ENCODE peak calls at places on chromosomes 1 and 21, in six cellular contexts. K, L, M, N, I and E are unnamed samples. For H3K27me3 and H3K4me1, the result is how much of the 10 kb centered on the place peaks cover.

GRCh38 chr21:37341254-37341960 is 25.2 kb upstream of the DYRK1A start:
- DNase-seq in K (no peak), L (no peak), M (no peak), N (no peak), I (no peak), E (no peak)

GRCh38 chr1:223429821-223430220 is 36.6 kb downstream of the CCDC185 start:
- DNase-seq in K (no peak), L (no peak), M (no peak), N (no peak), I (no peak), E (no peak)

GRCh38 chr1:245105815-245106410 is 48.9 kb upstream of the KIF26B start:
- DNase-seq in K (no peak), L (no peak), M (no peak), N (no peak), I (no peak), E (no peak)

GRCh38 chr1:25030674-25031589 is 100.9 kb upstream of the RUNX3 start:
- DNase-seq in K (no peak), L (peak), M (no peak), N (no peak), I (no peak), E (no peak)

GRCh38 chr1:112322018-112322417 is 74.0 kb upstream of the CTTNBP2NL start:
- DNase-seq in K (no peak), L (no peak), M (no peak), N (no peak), I (no peak), E (no peak)

GRCh38 chr1:183520379-183520778 is 48.1 kb downstream of the SMG7 start:
- DNase-seq in K (no peak), L (no peak), M (no peak), N (no peak), I (no peak), E (no peak)

GRCh38 chr1:244197851-244198375 is 146.8 kb downstream of the ZBTB18 start:
- DNase-seq in K (no peak), L (no peak), M (no peak), N (no peak), I (no peak), E (no peak)

GRCh38 chr1:114352797-114353196 is 158.2 kb downstream of the TRIM33 start:
- DNase-seq in K (no peak), L (no peak), M (no peak), N (peak), I (no peak), E (no peak)

GRCh38 chr1:37575692-37576091 is 19.0 kb downstream of the DNALI1 start:
- DNase-seq in K (no peak), L (no peak), M (no peak), N (peak), I (no peak), E (no peak)

GRCh38 chr1:36256558-36257374 is 32.5 kb downstream of the THRAP3 start:
- DNase-seq in K (no peak), L (no peak), M (no peak), N (no peak), I (no peak), E (no peak)

GRCh38 chr1:50422675-50422945 is 633 bp downstream of the DMRTA2 start:
- DNase-seq in K (no peak), L (no peak), M (no peak), N (no peak), I (no peak), E (no peak)

DNA sequence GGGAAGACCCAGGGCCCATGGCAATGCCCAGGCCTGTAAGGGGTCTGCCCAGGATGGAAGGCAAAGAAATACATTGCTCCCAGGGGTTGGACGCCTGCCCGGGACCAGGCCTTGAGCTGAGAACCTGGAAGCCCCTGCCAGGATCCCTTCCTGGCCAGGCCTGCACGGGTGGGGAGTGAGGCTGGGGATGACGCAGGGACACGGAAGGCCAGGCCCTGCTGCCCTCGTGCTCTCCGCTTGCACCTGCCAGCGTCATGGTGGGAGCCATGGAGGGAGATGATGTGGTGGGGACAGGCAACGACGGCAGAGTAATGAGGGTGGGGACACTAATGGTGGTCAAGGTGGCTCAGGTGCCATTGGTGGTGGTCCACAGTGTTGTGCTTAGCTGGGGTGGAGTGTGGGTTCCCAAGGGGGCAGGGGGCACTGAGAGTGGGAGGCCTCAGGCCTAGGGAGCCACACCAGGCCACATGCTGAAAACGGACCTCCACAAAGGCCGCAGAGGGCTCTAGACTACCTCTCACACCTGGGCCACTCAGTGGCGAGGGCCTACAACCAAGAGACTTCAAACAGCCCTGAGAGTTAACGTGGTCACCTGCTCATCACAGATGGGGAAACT is 4.3 kb downstream of the HES3 start:
- DNase-seq in K (no peak), L (no peak), M (no peak), N (no peak), I (no peak), E (no peak)
- H3K27me3 ChIP-seq in K (under half), L (under half), M (under half), N (under half), I (under half), E (half or more)

GRCh38 chr1:6592441-6592840 is 10.2 kb downstream of the KLHL21 start:
- DNase-seq in K (no peak), L (no peak), M (no peak), N (no peak), I (no peak), E (no peak)
- H3K4me1 ChIP-seq in K (under half), L (under half), M (under half), N (under half), I (under half), E (under half)

DNA sequence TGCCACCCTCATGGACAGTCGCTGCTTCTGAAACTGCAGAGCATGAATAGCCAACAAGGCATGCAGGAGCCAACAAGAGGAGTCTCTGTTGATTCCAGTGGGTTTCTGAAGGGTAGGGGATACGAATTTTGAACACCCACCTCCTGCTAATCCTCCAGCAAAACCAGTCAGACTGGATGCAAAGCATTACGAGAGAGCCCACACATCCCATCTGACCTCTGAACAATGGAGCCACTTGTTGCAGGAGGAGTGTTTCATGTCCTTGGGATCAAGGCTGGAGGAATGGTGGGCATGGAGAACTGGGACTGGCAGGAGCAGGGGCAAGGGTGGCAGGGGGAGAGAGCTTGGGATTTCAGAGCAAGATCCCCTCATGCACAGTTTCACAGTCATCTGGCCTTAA is 1.6 kb downstream of the VTCN1 start:
- DNase-seq in K (no peak), L (no peak), M (no peak), N (no peak), I (no peak), E (no peak)
- H3K27me3 ChIP-seq in K (under half), L (under half), M (under half), N (under half), I (under half), E (under half)

GRCh38 chr1:200909071-200909470 is 14.4 kb downstream of the INAVA start:
- DNase-seq in K (no peak), L (no peak), M (no peak), N (no peak), I (no peak), E (no peak)
- H3K4me1 ChIP-seq in K (under half), L (under half), M (under half), N (under half), I (under half), E (under half)

DNA sequence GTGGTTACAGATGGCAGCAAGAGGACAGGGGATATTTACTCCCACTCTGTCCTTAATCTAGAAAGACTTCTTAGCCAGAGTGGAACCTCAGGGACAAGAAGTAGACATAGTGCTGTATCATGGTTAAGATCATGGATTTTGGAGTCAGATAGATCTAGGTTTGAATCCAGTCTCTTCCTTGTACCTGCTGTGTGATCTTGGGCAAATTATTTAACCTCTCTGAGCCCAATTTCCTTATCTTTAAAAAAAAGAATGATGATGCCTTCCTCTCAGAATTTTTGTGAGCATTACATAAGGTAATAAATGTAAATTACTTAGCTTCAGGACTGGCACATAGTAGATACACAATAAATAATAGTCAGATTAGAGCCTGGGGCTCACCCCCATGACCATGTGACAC is 78.4 kb downstream of the TAS1R2 start:
- DNase-seq in K (no peak), L (no peak), M (no peak), N (no peak), I (no peak), E (no peak)
- H3K27me3 ChIP-seq in K (under half), L (under half), M (under half), N (under half), I (under half), E (under half)

GRCh38 chr21:41168391-41169257 is 664 bp downstream of the BACE2 start:
- DNase-seq in K (peak), L (no peak), M (peak), N (peak), I (peak), E (peak)
- H3K4me1 ChIP-seq in K (under half), L (under half), M (under half), N (under half), I (under half), E (half or more)

DNA sequence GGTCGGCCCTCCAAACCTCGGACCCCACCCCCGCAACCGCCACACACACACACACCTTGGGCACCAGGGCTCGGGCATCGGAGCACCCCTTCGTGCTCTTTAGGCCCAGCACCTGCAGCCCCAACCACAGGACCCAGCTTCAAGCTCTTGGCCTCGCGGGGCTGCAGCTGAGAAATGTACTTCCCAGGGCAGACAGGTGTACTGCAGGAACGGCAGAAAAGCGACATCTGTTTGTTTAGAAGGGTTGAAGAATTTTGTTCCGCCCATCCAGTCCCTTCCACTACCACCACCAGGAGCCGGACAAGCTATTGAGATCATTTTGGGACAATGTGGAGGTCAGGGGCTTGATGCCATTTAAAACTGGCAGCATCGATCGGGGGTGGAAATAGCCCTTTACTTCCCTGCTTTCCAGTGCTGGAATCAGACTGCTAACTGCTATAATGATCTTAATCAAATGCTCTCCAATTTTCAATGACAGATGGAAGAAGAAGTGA is 1.7 kb downstream of the SERTAD4 start:
- DNase-seq in K (no peak), L (no peak), M (no peak), N (no peak), I (no peak), E (no peak)
- H3K27me3 ChIP-seq in K (under half), L (under half), M (under half), N (under half), I (under half), E (under half)